ENCODE peak calls at places on chromosomes 12 and 14, in nine cellular contexts. C, I, S, O, V, L, D, A and N are unnamed samples.

GRCh38 chr12:14768823-14769405 is 34.4 kb downstream of the WBP11 start:
- DNase-seq in C (no peak), I (peak; percentile 31), S (no peak), O (no peak), V (peak; percentile 7), L (no peak), D (no peak), A (no peak), N (no peak)

GRCh38 chr14:34044666-34045306 is 93.9 kb upstream of the EGLN3 start:
- DNase-seq in C (no peak), I (no peak), S (no peak), O (no peak), V (no peak), L (no peak), D (no peak), A (no peak), N (no peak)

GRCh38 chr14:58151701-58152568 is at the start of gene ARMH4:
- DNase-seq in C (peak; percentile 35), I (peak; percentile 80), S (peak; percentile 79), O (peak; percentile 84), V (peak; percentile 70), L (peak; percentile 88), D (no peak), A (peak; percentile 83), N (peak; percentile 80)

GRCh38 chr12:89227774-89228173 is 124.5 kb downstream of the DUSP6 start:
- DNase-seq in C (no peak), I (no peak), S (no peak), O (no peak), V (no peak), L (no peak), D (no peak), A (no peak), N (no peak)

GRCh38 chr12:8816448-8816847 is 6.0 kb upstream of the A2ML1 start:
- DNase-seq in C (no peak), I (no peak), S (no peak), O (no peak), V (no peak), L (no peak), D (no peak), A (no peak), N (no peak)

GRCh38 chr12:62006076-62006732 is 254.0 kb upstream of the USP15 start:
- DNase-seq in C (no peak), I (peak; percentile 57), S (peak; percentile 22), O (no peak), V (peak; percentile 22), L (no peak), D (peak; percentile 22), A (no peak), N (no peak)

GRCh38 chr12:70317781-70318180 is 48.3 kb upstream of the KCNMB4 start:
- DNase-seq in C (no peak), I (no peak), S (no peak), O (no peak), V (no peak), L (no peak), D (no peak), A (no peak), N (no peak)

GRCh38 chr12:47820631-47821345 is 1.1 kb upstream of the HDAC7 start:
- DNase-seq in C (peak; percentile 94), I (peak; percentile 98), S (peak; percentile 79), O (peak; percentile 96), V (peak; percentile 93), L (peak; percentile 91), D (peak; percentile 97), A (peak; percentile 90), N (peak; percentile 46)

GRCh38 chr12:116697305-116698130 is 40.4 kb downstream of the SPRING1 start:
- DNase-seq in C (no peak), I (peak; percentile 21), S (no peak), O (no peak), V (no peak), L (no peak), D (no peak), A (no peak), N (no peak)

GRCh38 chr14:83975435-83976222 is 1554.3 kb upstream of the FLRT2 start:
- DNase-seq in C (no peak), I (peak; percentile 26), S (no peak), O (no peak), V (no peak), L (peak; percentile 56), D (no peak), A (no peak), N (no peak)

GRCh38 chr14:75126679-75127473 is at the start of gene NEK9:
- DNase-seq in C (peak; percentile 84), I (peak; percentile 86), S (peak; percentile 82), O (peak; percentile 90), V (peak; percentile 91), L (peak; percentile 96), D (peak; percentile 52), A (peak; percentile 95), N (peak; percentile 69)

GRCh38 chr12:110349096-110349495 is 54.4 kb downstream of the ANAPC7 start:
- DNase-seq in C (no peak), I (no peak), S (no peak), O (no peak), V (no peak), L (no peak), D (no peak), A (no peak), N (no peak)

GRCh38 chr12:113788020-113788856 is 177.9 kb downstream of the RBM19 start:
- DNase-seq in C (no peak), I (no peak), S (no peak), O (no peak), V (no peak), L (no peak), D (peak; percentile 7), A (no peak), N (no peak)

GRCh38 chr14:54500744-54501143 is 9.0 kb upstream of the CGRRF1 start:
- DNase-seq in C (no peak), I (no peak), S (no peak), O (no peak), V (no peak), L (no peak), D (no peak), A (no peak), N (no peak)

GRCh38 chr12:57001448-57001906 is 4.9 kb downstream of the ZBTB39 start:
- DNase-seq in C (peak; percentile 21), I (peak; percentile 71), S (peak; percentile 62), O (peak; percentile 57), V (peak; percentile 39), L (peak; percentile 68), D (no peak), A (peak; percentile 74), N (peak; percentile 62)

GRCh38 chr12:52739963-52740362 is 36.6 kb upstream of the KRT77 start:
- DNase-seq in C (no peak), I (no peak), S (no peak), O (no peak), V (no peak), L (no peak), D (no peak), A (no peak), N (no peak)

GRCh38 chr12:46572644-46573630 is 200.4 kb upstream of the SLC38A2 start:
- DNase-seq in C (no peak), I (no peak), S (no peak), O (no peak), V (no peak), L (no peak), D (no peak), A (no peak), N (no peak)

GRCh38 chr12:125092872-125093680 is 27.8 kb downstream of the AACS start:
- DNase-seq in C (no peak), I (peak; percentile 34), S (no peak), O (no peak), V (no peak), L (peak; percentile 68), D (peak; percentile 14), A (peak; percentile 38), N (no peak)

GRCh38 chr12:110743571-110744093 is 941 bp upstream of the PPP1CC start:
- DNase-seq in C (peak; percentile 21), I (peak; percentile 42), S (peak; percentile 10), O (peak; percentile 46), V (peak; percentile 28), L (peak; percentile 60), D (no peak), A (peak; percentile 50), N (peak; percentile 13)

GRCh38 chr12:11071414-11071813 is 9.3 kb upstream of the TAS2R46 start:
- DNase-seq in C (no peak), I (no peak), S (no peak), O (no peak), V (no peak), L (no peak), D (no peak), A (no peak), N (no peak)

GRCh38 chr12:67377541-67377940 is 108.4 kb downstream of the CAND1 start:
- DNase-seq in C (no peak), I (no peak), S (no peak), O (no peak), V (no peak), L (no peak), D (no peak), A (no peak), N (no peak)
- TF ChIP-seq CTCF in C (no peak), I (no peak), S (no peak), O (no peak), V (no peak), L (no peak), D (no peak), A (no peak), N (no peak)

DNA sequence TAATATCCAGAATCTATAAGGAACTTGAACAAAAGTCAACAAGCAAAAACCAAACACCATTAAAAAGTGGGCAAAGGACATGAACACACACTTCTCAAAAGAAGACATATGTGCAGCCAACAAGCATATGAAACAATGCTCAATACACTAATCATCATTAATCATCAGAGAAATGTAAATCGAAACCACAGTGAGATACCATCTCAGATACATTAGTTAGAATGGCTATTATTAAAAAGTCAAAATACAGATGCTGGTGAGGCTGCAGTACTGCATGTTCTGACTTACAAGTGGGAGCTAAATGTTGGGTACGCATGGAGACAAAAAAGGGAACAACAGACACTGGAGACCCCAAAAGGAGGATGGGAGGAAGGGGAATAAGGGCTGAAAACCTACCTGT is 67.1 kb downstream of the BLTP3B start:
- DNase-seq in C (no peak), I (no peak), S (no peak), O (no peak), V (no peak), L (no peak), D (no peak), A (no peak), N (no peak)
- TF ChIP-seq CTCF in C (no peak), I (no peak), S (peak; percentile 13), O (no peak), V (no peak), L (no peak), D (no peak), A (no peak), N (no peak)

GRCh38 chr14:92785601-92786426 is 8.3 kb upstream of the GOLGA5 start:
- DNase-seq in C (no peak), I (peak; percentile 93), S (no peak), O (peak; percentile 57), V (no peak), L (no peak), D (peak; percentile 59), A (no peak), N (no peak)
- TF ChIP-seq CTCF in C (no peak), I (no peak), S (no peak), O (no peak), V (no peak), L (no peak), D (peak; percentile 19), A (no peak), N (no peak)

DNA sequence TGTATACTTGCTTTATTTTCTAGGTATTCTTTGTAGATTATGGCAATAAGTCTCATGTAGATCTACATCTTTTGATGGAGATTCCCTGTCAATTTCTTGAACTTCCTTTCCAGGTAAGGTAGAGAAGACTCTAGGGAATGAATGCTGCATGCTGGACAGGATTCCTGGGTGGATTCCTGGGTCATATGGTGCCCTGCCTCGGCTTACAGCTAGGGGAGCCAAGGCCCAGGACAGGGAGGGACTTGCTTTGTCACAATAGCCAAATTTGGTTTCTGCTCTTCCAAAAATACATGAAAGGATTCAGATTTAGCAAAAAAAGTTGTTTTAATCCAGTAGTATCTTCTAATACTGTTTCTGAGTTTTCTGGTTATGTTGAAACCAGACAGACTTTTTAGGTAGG is 59.5 kb upstream of the ASPG start:
- DNase-seq in C (no peak), I (no peak), S (no peak), O (no peak), V (no peak), L (no peak), D (no peak), A (no peak), N (no peak)
- TF ChIP-seq CTCF in C (no peak), I (no peak), S (peak; percentile 38), O (no peak), V (no peak), L (no peak), D (no peak), A (no peak), N (peak; percentile 32)